ENCODE peak calls at places on chromosome 22, in seven cellular contexts. V, J, W, U, G, F and M are unnamed samples.

GRCh38 chr22:46592390-46592872 is 27.8 kb upstream of the GRAMD4 start:
- DNase-seq in J (peak; percentile 80), W (no peak), V (peak; percentile 75), G (no peak), F (peak; percentile 95), U (peak; percentile 52), M (no peak)

GRCh38 chr22:45905924-45906865 is 70.8 kb downstream of the WNT7B start:
- DNase-seq in G (no peak), U (no peak), F (peak; percentile 67), W (no peak), V (peak; percentile 57), J (peak; percentile 41), M (no peak)

GRCh38 chr22:24244144-24244787 is 616 bp downstream of the GGT5 start:
- DNase-seq in F (no peak), G (no peak), V (no peak), J (no peak), U (no peak), W (no peak), M (no peak)

GRCh38 chr22:21681566-21682370 is 16.0 kb downstream of the PPIL2 start:
- DNase-seq in J (no peak), V (no peak), U (no peak), F (no peak), G (no peak), W (no peak), M (no peak)

GRCh38 chr22:41217553-41218157 is 12.5 kb downstream of the L3MBTL2 start:
- DNase-seq in V (peak; percentile 51), F (no peak), G (peak; percentile 62), W (no peak), J (peak; percentile 79), U (peak; percentile 67), M (no peak)

GRCh38 chr22:47476226-47476625 is 713.8 kb downstream of the TBC1D22A start:
- DNase-seq in G (no peak), J (no peak), W (no peak), U (no peak), V (no peak), F (no peak), M (no peak)

GRCh38 chr22:47696776-47697175 is 934.3 kb downstream of the TBC1D22A start:
- DNase-seq in J (no peak), F (no peak), U (no peak), W (no peak), V (no peak), G (no peak), M (no peak)

GRCh38 chr22:49676783-49677494 is 150.7 kb downstream of the BRD1 start:
- DNase-seq in U (no peak), F (no peak), V (no peak), G (no peak), W (no peak), J (no peak), M (no peak)

GRCh38 chr22:30196867-30197336 is 49.7 kb downstream of the LIF start:
- DNase-seq in V (no peak), U (no peak), G (no peak), W (no peak), J (no peak), F (no peak), M (no peak)

GRCh38 chr22:35425971-35426800 is 26.2 kb downstream of the MCM5 start:
- DNase-seq in U (no peak), V (peak; percentile 26), G (no peak), J (no peak), F (peak; percentile 58), W (no peak), M (no peak)

GRCh38 chr22:29443452-29443851 is 5.1 kb downstream of the RFPL1 start:
- DNase-seq in U (no peak), J (no peak), F (no peak), V (no peak), W (no peak), G (no peak), M (no peak)

GRCh38 chr22:29314537-29315285 is 786 bp downstream of the RASL10A start:
- DNase-seq in G (no peak), J (no peak), F (peak; percentile 41), V (peak; percentile 30), U (no peak), W (no peak), M (no peak)

GRCh38 chr22:33770723-33771122 is 149.6 kb downstream of the LARGE1 start:
- DNase-seq in G (no peak), J (no peak), F (no peak), U (no peak), W (no peak), V (no peak), M (no peak)

GRCh38 chr22:39176067-39176621 is 23.7 kb upstream of the CBX7 start:
- DNase-seq in F (peak; percentile 87), J (peak; percentile 81), U (no peak), G (no peak), V (peak; percentile 90), W (no peak), M (no peak)

GRCh38 chr22:43449831-43450225 is 38.0 kb downstream of the MPPED1 start:
- DNase-seq in W (no peak), U (no peak), J (no peak), V (no peak), F (no peak), G (no peak), M (no peak)

GRCh38 chr22:50271011-50271394 is 823 bp upstream of the MAPK11 start:
- DNase-seq in G (no peak), V (no peak), J (no peak), W (no peak), F (no peak), U (no peak), M (no peak)

GRCh38 chr22:41001722-41002122 is 50.5 kb downstream of the RBX1 start:
- DNase-seq in U (no peak), G (no peak), V (peak; percentile 62), F (peak; percentile 44), W (no peak), J (no peak), M (no peak)

GRCh38 chr22:44398791-44399190 is 86.0 kb upstream of the SHISAL1 start:
- DNase-seq in V (no peak), G (no peak), J (peak; percentile 8), F (no peak), W (no peak), U (no peak), M (no peak)

GRCh38 chr22:43846966-43847365 is 15.3 kb downstream of the SULT4A1 start:
- DNase-seq in J (no peak), V (no peak), U (no peak), W (no peak), G (no peak), F (no peak), M (no peak)

GRCh38 chr22:23743303-23743705 is 7.6 kb downstream of the ZNF70 start:
- DNase-seq in W (no peak), U (no peak), G (no peak), F (no peak), V (no peak), J (no peak), M (no peak)

GRCh38 chr22:48643066-48643731 is 1184.5 kb downstream of the BRD1 start:
- DNase-seq in J (no peak), G (no peak), V (no peak), F (no peak), W (no peak), U (no peak), M (no peak)

GRCh38 chr22:46079861-46080821 is 70.2 kb upstream of the PPARA start:
- DNase-seq in U (peak; percentile 91), W (no peak), F (peak; percentile 88), J (peak; percentile 80), G (peak; percentile 62), V (peak; percentile 89), M (no peak)

GRCh38 chr22:17107547-17107810 is 13.7 kb downstream of the TMEM121B start:
- DNase-seq in J (no peak), U (no peak), W (no peak), F (no peak), G (no peak), V (no peak), M (no peak)

GRCh38 chr22:25818541-25818940 is 76.6 kb downstream of the MYO18B start:
- DNase-seq in G (no peak), V (no peak), F (no peak), J (no peak), W (no peak), U (no peak), M (no peak)

GRCh38 chr22:33515733-33516297 is 404.5 kb downstream of the LARGE1 start:
- DNase-seq in V (no peak), F (no peak), U (no peak), G (peak; percentile 25), J (no peak), W (no peak), M (no peak)

GRCh38 chr22:41094036-41094435 is 1.6 kb downstream of the EP300 start:
- DNase-seq in J (no peak), V (peak; percentile 56), F (peak; percentile 15), U (no peak), W (no peak), G (no peak), M (no peak)

GRCh38 chr22:46512683-46513082 is 24.7 kb downstream of the CELSR1 start:
- DNase-seq in J (no peak), F (no peak), U (no peak), W (no peak), G (no peak), V (no peak), M (no peak)